ENCODE peak calls at places on chromosomes 12 and 14, in ten cellular contexts. V, X, Q, U, Y, F, C, I, J and D are unnamed samples.

GRCh38 chr14:24042733-24043132 is 9.1 kb upstream of the CARMIL3 start:
- DNase-seq in F (no peak), Y (no peak), C (no peak), I (no peak), J (no peak), Q (no peak), V (no peak), U (no peak), X (no peak), D (no peak)

GRCh38 chr14:91388551-91388975 is 29.1 kb downstream of the CCDC88C start:
- DNase-seq in Q (peak), J (no peak), Y (no peak), C (no peak), U (peak), F (no peak), I (no peak), X (no peak), V (no peak), D (no peak)

GRCh38 chr14:36522347-36522971 is 2.4 kb upstream of the NKX2-1 start:
- DNase-seq in V (no peak), X (peak), F (no peak), U (no peak), Y (no peak), J (peak), C (no peak), I (no peak), Q (no peak), D (no peak)

GRCh38 chr12:95417372-95417771 is 56.6 kb upstream of the METAP2 start:
- DNase-seq in U (peak), J (no peak), I (no peak), V (no peak), X (no peak), Y (no peak), C (peak), F (no peak), Q (no peak), D (peak)

GRCh38 chr12:59179231-59179630 is 258.9 kb upstream of the LRIG3 start:
- DNase-seq in X (no peak), J (no peak), Q (no peak), V (no peak), F (no peak), Y (no peak), C (no peak), U (no peak), I (no peak), D (no peak)

GRCh38 chr12:70214972-70215617 is 28.1 kb upstream of the CNOT2 start:
- DNase-seq in C (no peak), I (no peak), F (no peak), J (no peak), X (no peak), Y (no peak), V (no peak), Q (no peak), U (no peak), D (no peak)

GRCh38 chr14:87005336-87005735 is 987.6 kb downstream of the GALC start:
- DNase-seq in U (peak), F (no peak), V (no peak), J (no peak), Y (no peak), Q (no peak), I (no peak), C (peak), X (no peak), D (peak)

GRCh38 chr12:41151789-41152188 is 36.3 kb upstream of the PDZRN4 start:
- DNase-seq in J (no peak), C (no peak), F (no peak), V (no peak), Q (no peak), X (no peak), I (no peak), U (no peak), Y (no peak), D (peak)

GRCh38 chr12:69241444-69242092 is 2.2 kb downstream of the CPSF6 start:
- DNase-seq in V (no peak), C (no peak), Q (no peak), F (no peak), X (no peak), J (no peak), I (no peak), Y (no peak), U (peak), D (peak)

GRCh38 chr12:48157889-48158370 is 615 bp upstream of the ASB8 start:
- DNase-seq in U (no peak), V (no peak), C (no peak), Y (no peak), F (no peak), X (no peak), J (no peak), Q (no peak), I (no peak), D (no peak)

GRCh38 chr14:69354383-69355154 is 43.5 kb downstream of the ERH start:
- DNase-seq in U (no peak), X (peak), F (no peak), Q (peak), Y (no peak), C (no peak), V (no peak), J (no peak), I (no peak), D (no peak)

GRCh38 chr12:50055831-50056628 is 1.4 kb upstream of the ASIC1 start:
- DNase-seq in Q (peak), J (peak), V (peak), C (peak), F (no peak), X (peak), I (no peak), U (peak), Y (peak), D (peak)

GRCh38 chr12:52025301-52026172 is 18.8 kb downstream of the TAMALIN start:
- DNase-seq in Y (peak), U (peak), X (peak), J (peak), Q (peak), C (peak), I (peak), V (peak), F (no peak), D (peak)

GRCh38 chr12:52029686-52030085 is 21.6 kb upstream of the NR4A1 start:
- DNase-seq in Q (no peak), X (no peak), V (peak), U (peak), F (no peak), Y (no peak), I (no peak), J (peak), C (no peak), D (peak)

GRCh38 chr12:52026267-52026666 is 19.5 kb downstream of the TAMALIN start:
- DNase-seq in Y (no peak), X (no peak), U (no peak), I (no peak), C (no peak), Q (no peak), J (no peak), V (no peak), F (no peak), D (no peak)

GRCh38 chr12:52023976-52024688 is 17.4 kb downstream of the TAMALIN start:
- DNase-seq in F (no peak), V (no peak), Y (no peak), U (no peak), C (no peak), J (no peak), I (no peak), Q (no peak), X (no peak), D (no peak)

DNA sequence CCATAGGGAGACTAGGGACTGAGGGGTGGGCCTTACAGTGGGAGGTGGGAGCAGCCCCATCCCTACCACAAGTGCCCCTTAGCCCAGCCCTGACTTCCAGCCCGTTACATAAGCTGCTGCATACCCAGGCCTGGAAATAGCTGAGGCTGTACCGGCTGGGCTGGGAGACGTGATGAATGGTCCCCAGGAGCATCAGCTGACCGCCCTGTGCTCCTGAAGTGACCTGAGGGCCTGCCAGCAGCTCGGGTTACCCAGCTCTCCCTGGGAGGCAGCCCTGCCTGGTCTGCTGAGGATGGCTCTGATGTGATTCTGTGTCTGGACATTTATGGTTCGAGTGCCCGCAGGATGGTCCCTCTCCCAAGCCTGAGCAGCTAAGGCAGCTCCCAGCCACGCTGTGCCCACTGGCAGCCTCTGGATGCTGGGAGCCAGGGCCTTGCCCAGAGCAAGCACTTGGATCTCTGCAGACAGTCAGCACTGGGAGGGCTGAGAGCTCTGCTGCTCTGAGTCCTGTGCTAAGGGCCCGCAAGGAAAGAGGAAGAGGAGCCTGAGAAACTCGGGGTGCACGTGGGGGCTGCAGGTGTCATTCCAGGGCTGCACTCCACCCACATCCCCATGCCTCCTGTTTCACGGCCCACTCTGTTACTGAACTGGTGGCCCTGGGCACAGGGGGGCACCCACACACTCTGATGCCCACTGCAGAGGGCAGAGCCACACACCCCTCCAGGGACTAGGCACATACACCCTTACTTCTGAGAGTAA is 20.5 kb downstream of the TAMALIN start:
- DNase-seq in V (peak), J (no peak), U (no peak), X (no peak), Y (no peak), C (no peak), I (no peak), Q (no peak), F (no peak), D (no peak)
- TF ChIP-seq CTCF in V (no peak), J (no peak), U (no peak), X (no peak), Y (no peak), C (no peak), I (no peak), Q (no peak), F (no peak), D (no peak)

GRCh38 chr12:56271031-56271430 is 4.3 kb downstream of the COQ10A start:
- DNase-seq in J (no peak), Q (no peak), C (peak), F (no peak), X (no peak), I (no peak), U (peak), Y (no peak), V (no peak), D (peak)
- TF ChIP-seq CTCF in J (no peak), Q (peak), C (peak), F (peak), X (peak), I (no peak), U (peak), Y (no peak), V (no peak), D (peak)

GRCh38 chr14:20904393-20905029 is 13.3 kb downstream of the RNASE3 start:
- DNase-seq in F (no peak), J (peak), C (no peak), Y (peak), V (no peak), I (no peak), Q (no peak), X (no peak), U (no peak), D (no peak)
- TF ChIP-seq CTCF in F (no peak), J (no peak), C (no peak), Y (no peak), V (no peak), I (no peak), Q (no peak), X (no peak), U (no peak), D (no peak)

DNA sequence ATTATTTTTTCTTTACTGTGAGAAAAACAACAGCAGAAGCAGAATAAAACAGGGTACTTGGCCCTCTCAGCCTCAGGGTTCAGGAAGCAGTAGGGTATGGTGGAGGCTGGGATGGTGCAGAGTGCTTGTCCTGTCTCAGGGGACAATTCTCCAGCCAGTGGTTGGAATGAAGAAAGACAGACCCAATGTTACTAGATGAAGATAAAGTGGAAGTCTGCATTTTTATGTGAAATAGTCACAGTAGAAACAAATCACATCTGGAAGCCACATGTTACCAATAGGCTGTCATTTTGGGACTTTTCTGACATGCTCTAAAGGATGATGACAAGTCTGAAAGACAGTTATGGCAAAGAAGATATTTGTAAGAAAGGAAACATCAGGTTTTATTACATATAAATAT is 32.3 kb downstream of the PROX2 start:
- DNase-seq in Y (no peak), V (no peak), C (peak), Q (no peak), X (no peak), I (no peak), J (no peak), U (peak), F (no peak), D (peak)
- TF ChIP-seq CTCF in Y (no peak), V (no peak), C (peak), Q (no peak), X (no peak), I (no peak), J (no peak), U (peak), F (peak), D (peak)

DNA sequence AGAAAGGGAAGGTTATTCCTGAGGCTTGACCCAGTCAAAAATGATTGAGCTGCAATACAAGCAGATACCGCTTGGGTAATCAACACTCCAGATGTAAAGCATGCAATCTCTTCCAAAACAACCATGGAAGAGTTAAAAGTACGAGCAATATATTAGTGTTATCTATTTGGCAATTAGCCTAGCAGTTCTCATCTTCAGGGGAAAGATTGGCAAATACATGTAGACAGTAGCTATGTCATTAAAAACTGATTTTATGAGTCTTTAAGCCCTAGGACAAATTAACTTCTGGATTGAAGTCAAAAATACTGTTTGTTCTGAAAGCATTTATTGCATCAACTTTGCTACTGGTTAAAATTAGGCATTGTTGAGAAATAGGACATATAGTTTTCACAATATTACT is 9.3 kb upstream of the GYS2 start:
- DNase-seq in Y (no peak), V (no peak), Q (no peak), I (no peak), U (no peak), X (no peak), J (no peak), C (no peak), F (no peak), D (peak)
- TF ChIP-seq CTCF in Y (peak), V (peak), Q (no peak), I (no peak), U (no peak), X (no peak), J (no peak), C (peak), F (no peak), D (peak)

DNA sequence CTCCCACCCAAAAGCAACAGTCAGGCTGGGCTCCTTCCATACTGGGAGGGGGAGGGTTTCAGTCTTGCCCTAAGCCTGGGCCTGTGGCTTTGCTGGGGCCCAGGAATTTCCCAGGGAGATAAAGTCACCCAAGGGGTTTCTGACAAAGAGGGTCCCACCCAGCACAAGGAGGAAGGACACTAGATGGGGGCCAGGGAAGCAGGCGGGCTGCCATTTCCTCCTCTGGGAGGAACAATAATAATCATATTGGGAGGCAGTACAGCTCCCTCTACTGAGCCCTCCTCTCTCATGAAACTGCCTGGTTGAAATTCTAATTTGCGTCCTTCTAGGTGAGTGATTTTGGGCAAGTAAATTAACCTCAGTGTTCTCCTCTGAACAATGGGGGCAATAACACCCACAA is 7.9 kb downstream of the SLC8B1 start:
- DNase-seq in C (no peak), I (no peak), F (no peak), U (no peak), Q (no peak), Y (no peak), V (no peak), J (no peak), X (no peak), D (no peak)
- TF ChIP-seq CTCF in C (peak), I (no peak), F (no peak), U (no peak), Q (no peak), Y (no peak), V (no peak), J (no peak), X (peak), D (no peak)